ENCODE peak calls at places on chromosome 15, in seven cellular contexts. V is sigmoid colon, T is stomach, F is Panc1, U is upper lobe of left lung, Y is suprapubic skin, W is SK-N-SH. P is an unnamed sample. For H3K4me1, the result is how much of the 10 kb centered on the place peaks cover.

GRCh38 chr15:91224750-91225380 is 124.8 kb downstream of the SV2B start:
- DNase-seq in V (no peak), T (no peak), F (peak), U (no peak), Y (no peak), W (peak), P (no peak)

GRCh38 chr15:31328999-31329639 is 2.5 kb downstream of the KLF13 start:
- DNase-seq in V (peak), T (no peak), F (no peak), U (peak), Y (no peak), W (peak), P (peak)

GRCh38 chr15:63256433-63256884 is 20.9 kb upstream of the APH1B start:
- DNase-seq in V (no peak), T (no peak), F (no peak), U (no peak), Y (no peak), W (no peak), P (no peak)

GRCh38 chr15:97177135-97177704 is 783.3 kb upstream of the ARRDC4 start:
- DNase-seq in V (no peak), T (no peak), F (no peak), U (no peak), Y (no peak), W (no peak), P (no peak)

GRCh38 chr15:39127925-39128617 is 452.8 kb upstream of the THBS1 start:
- DNase-seq in V (no peak), T (no peak), F (peak), U (peak), Y (no peak), W (no peak), P (peak)

GRCh38 chr15:38149315-38149714 is 103.3 kb upstream of the SPRED1 start:
- DNase-seq in V (no peak), T (no peak), F (no peak), U (no peak), Y (no peak), W (no peak), P (no peak)

GRCh38 chr15:83205725-83206324 is 1.8 kb downstream of the HDGFL3 start:
- DNase-seq in V (no peak), T (no peak), F (no peak), U (no peak), Y (no peak), W (peak), P (no peak)

GRCh38 chr15:35746121-35746520 is 200.2 kb upstream of the DPH6 start:
- DNase-seq in V (no peak), T (no peak), F (no peak), U (no peak), Y (no peak), W (no peak), P (no peak)

GRCh38 chr15:70783610-70784021 is 20.3 kb upstream of the UACA start:
- DNase-seq in V (no peak), T (peak), F (no peak), U (no peak), Y (no peak), W (no peak), P (peak)

GRCh38 chr15:48965972-48966371 is 2.3 kb upstream of the SHC4 start:
- DNase-seq in V (no peak), T (no peak), F (no peak), U (no peak), Y (no peak), W (no peak), P (no peak)

GRCh38 chr15:81939604-81940440 is 106.0 kb downstream of the MEX3B start:
- DNase-seq in V (no peak), T (no peak), F (peak), U (no peak), Y (no peak), W (peak), P (no peak)

GRCh38 chr15:92914768-92915221 is 14.7 kb downstream of the CHD2 start:
- DNase-seq in V (no peak), T (no peak), F (no peak), U (no peak), Y (no peak), W (no peak), P (no peak)

GRCh38 chr15:74525946-74526345 is 15.1 kb upstream of the ARID3B start:
- DNase-seq in V (no peak), T (no peak), F (peak), U (no peak), Y (no peak), W (no peak), P (no peak)

GRCh38 chr15:73389971-73390544 is 21.3 kb upstream of the HCN4 start:
- DNase-seq in V (no peak), T (no peak), F (no peak), U (no peak), Y (peak), W (no peak), P (no peak)

GRCh38 chr15:48560321-48561051 is 85.0 kb downstream of the FBN1 start:
- DNase-seq in V (no peak), T (no peak), F (no peak), U (no peak), Y (no peak), W (no peak), P (no peak)

GRCh38 chr15:28919201-28919627 is 33.4 kb downstream of the APBA2 start:
- DNase-seq in V (peak), T (no peak), F (no peak), U (no peak), Y (peak), W (no peak), P (no peak)

GRCh38 chr15:87031545-87032230 is 952.0 kb downstream of the AGBL1 start:
- DNase-seq in V (no peak), T (no peak), F (no peak), U (no peak), Y (no peak), W (no peak), P (no peak)

GRCh38 chr15:92343869-92344643 is 49.6 kb upstream of the ST8SIA2 start:
- DNase-seq in V (no peak), T (no peak), F (no peak), U (no peak), Y (no peak), W (no peak), P (no peak)

GRCh38 chr15:68618339-68619302 is 39.8 kb downstream of the CORO2B start:
- DNase-seq in V (no peak), T (no peak), F (no peak), U (no peak), Y (no peak), W (no peak), P (no peak)

GRCh38 chr15:51244366-51244977 is 93.9 kb downstream of the CYP19A1 start:
- DNase-seq in V (no peak), T (no peak), F (no peak), U (no peak), Y (no peak), W (no peak), P (no peak)

GRCh38 chr15:77496710-77497107 is 76.0 kb downstream of the HMG20A start:
- DNase-seq in V (peak), T (peak), F (peak), U (peak), Y (peak), W (peak), P (peak)

GRCh38 chr15:31091531-31091930 is 10.0 kb downstream of the TRPM1 start:
- DNase-seq in V (no peak), T (no peak), F (no peak), U (no peak), Y (no peak), W (no peak), P (no peak)

GRCh38 chr15:72306211-72306785 is 13.7 kb downstream of the CELF6 start:
- DNase-seq in V (peak), T (no peak), F (no peak), U (no peak), Y (peak), W (peak), P (no peak)

GRCh38 chr15:70587896-70588567 is 175.3 kb downstream of the UACA start:
- DNase-seq in V (no peak), T (no peak), F (no peak), U (no peak), Y (peak), W (no peak), P (no peak)

GRCh38 chr15:53074221-53074620 is 284.1 kb upstream of the ONECUT1 start:
- DNase-seq in V (no peak), T (no peak), F (no peak), U (no peak), Y (no peak), W (no peak), P (no peak)

GRCh38 chr15:39058371-39059131 is 493.9 kb upstream of the RASGRP1 start:
- DNase-seq in V (no peak), T (no peak), F (no peak), U (no peak), Y (no peak), W (no peak), P (no peak)

GRCh38 chr15:91521996-91522395 is 331.5 kb upstream of the SLCO3A1 start:
- DNase-seq in V (no peak), T (no peak), F (no peak), U (no peak), Y (no peak), W (no peak), P (no peak)

GRCh38 chr15:89656116-89656815 is 999 bp upstream of the KIF7 start:
- DNase-seq in V (peak), T (no peak), F (no peak), U (no peak), Y (no peak), W (no peak), P (no peak)

GRCh38 chr15:101723161-101723873 is 956 bp downstream of the TARS3 start:
- DNase-seq in V (no peak), T (no peak), F (no peak), U (no peak), Y (no peak), W (peak), P (peak)

GRCh38 chr15:78404125-78404524 is 33.9 kb upstream of the IREB2 start:
- DNase-seq in V (no peak), T (no peak), F (no peak), U (no peak), Y (no peak), W (no peak), P (no peak)

GRCh38 chr15:73599934-73600333 is 33.3 kb downstream of the NPTN start:
- DNase-seq in V (no peak), T (no peak), F (peak), U (no peak), Y (no peak), W (no peak), P (no peak)

GRCh38 chr15:63628123-63628822 is 31.1 kb downstream of the FBXL22 start:
- DNase-seq in V (no peak), T (no peak), F (no peak), U (no peak), Y (no peak), W (no peak), P (no peak)

GRCh38 chr15:70246623-70247200 is 149.0 kb upstream of the TLE3 start:
- DNase-seq in V (peak), T (no peak), F (no peak), U (no peak), Y (no peak), W (no peak), P (peak)

GRCh38 chr15:51119120-51119519 is 24.4 kb upstream of the TNFAIP8L3 start:
- DNase-seq in V (no peak), T (no peak), F (no peak), U (no peak), Y (no peak), W (no peak), P (no peak)

GRCh38 chr15:89098281-89098680 is 10.0 kb downstream of the ABHD2 start:
- DNase-seq in V (peak), T (no peak), F (no peak), U (peak), Y (no peak), W (no peak), P (no peak)

GRCh38 chr15:26983822-26984221 is 12.8 kb downstream of the GABRG3 start:
- DNase-seq in V (no peak), T (no peak), F (no peak), U (no peak), Y (no peak), W (no peak), P (no peak)
- TF ChIP-seq CTCF in V (no peak), T (no peak), F (peak), U (no peak), Y (no peak), W (peak), P (no peak)

DNA sequence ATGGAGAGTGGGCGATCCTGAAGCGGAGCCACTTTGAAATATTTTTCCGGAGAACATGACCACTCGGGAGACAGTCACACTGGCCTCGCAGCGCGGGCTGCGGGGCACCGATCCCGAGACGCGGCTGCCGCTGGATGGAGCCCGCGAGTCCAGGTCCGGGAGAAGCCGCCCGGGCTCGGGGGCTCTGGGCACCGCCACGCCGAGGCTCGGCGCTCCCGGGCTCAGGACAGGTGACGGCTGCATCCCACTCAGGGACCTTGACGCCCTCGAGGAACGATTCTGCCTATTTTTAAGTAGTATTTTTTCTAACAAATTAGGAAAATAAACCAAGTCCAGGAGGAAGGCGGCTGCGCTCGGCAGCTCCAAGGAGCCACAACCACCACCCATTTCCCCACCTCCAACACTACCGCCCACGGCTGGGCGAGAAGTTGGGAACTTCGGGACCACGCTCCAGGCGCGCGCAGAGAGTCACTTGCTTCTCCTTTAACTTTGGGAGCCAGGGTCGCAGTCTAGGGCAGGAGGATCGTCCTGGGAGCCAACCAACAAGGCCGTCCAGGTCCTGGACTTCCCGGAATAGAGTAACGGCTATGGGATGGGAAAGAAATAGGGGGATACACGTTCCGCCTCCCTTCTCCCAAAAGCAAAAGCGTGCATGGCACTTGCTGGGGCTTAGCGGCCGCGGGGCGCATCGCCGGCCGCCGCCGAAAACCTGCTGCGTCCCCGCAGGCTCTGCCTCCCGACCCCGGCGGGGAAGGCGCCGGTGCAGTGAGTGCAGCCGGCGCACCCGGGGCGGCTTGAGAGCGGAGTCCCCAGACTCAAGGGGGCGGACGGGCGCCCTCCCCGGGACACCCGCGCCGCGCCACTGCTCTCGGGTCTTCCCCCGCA is 897 bp downstream of the MEGF11 start:
- DNase-seq in V (peak), T (peak), F (no peak), U (peak), Y (no peak), W (peak), P (peak)
- TF ChIP-seq POLR2AphosphoS5 in V (no peak), T (no peak), F (no peak), U (no peak), Y (no peak), W (no peak), P (no peak)

GRCh38 chr15:66188464-66188863 is 65.1 kb downstream of the MEGF11 start:
- DNase-seq in V (no peak), T (no peak), F (no peak), U (no peak), Y (no peak), W (no peak), P (no peak)
- H3K4me1 ChIP-seq in V (under half), T (under half), F (under half), U (under half), Y (under half), W (under half), P (under half)

GRCh38 chr15:65304393-65305143 is at the start of gene RNU5B-1:
- DNase-seq in V (peak), T (peak), F (peak), U (peak), Y (peak), W (peak), P (peak)
- TF ChIP-seq CTCF in V (no peak), T (peak), F (no peak), U (peak), Y (peak), W (peak), P (peak)

DNA sequence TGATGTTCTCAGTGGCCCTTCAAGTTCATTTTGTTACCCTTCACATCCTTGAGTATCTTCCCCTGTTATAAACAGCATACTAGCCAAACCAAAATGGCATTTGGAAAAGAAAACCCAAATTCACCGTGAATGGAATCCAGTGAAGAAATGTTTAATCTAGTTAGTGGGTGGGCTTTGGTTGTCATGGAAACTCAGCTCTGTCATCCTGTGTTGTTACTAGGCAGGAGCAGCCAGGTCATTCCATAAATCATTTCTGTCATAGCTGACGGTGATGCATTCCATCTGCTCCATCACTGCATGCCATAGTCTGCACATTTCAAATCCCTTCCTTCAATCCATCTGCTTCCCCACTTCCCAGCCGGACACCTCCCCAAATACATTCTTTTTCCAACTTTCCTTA is 140.4 kb upstream of the CGNL1 start:
- DNase-seq in V (no peak), T (no peak), F (no peak), U (no peak), Y (no peak), W (peak), P (no peak)
- TF ChIP-seq POLR2AphosphoS5 in V (no peak), T (no peak), F (no peak), U (peak), Y (no peak), W (no peak), P (peak)

GRCh38 chr15:67172172-67172571 is 82.3 kb downstream of the AAGAB start:
- DNase-seq in V (peak), T (no peak), F (no peak), U (no peak), Y (no peak), W (no peak), P (no peak)
- H3K4me1 ChIP-seq in V (under half), T (half or more), F (half or more), U (under half), Y (under half), W (under half), P (under half)

GRCh38 chr15:94877833-94878232 is 646.5 kb downstream of the MCTP2 start:
- DNase-seq in V (no peak), T (no peak), F (no peak), U (no peak), Y (no peak), W (no peak), P (no peak)

DNA sequence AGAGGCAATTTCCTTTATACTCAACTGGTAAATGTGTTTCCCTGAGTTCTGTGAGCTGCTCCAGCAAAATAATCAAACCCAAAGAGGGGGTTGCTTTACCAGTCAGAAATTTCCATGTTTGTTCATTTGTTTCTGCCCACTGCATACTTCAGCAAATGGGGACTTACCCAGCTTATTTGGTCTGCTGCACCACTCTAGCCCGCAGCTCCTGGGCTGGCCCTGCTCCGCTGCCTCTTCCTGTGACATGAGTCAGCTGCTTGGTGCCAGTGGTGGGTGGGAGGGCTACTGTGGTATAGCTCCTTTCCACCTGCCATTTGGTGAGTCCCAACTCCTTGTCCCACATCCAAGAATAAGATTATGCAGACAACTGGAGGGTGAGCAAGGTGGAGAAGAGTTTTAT is 644.2 kb downstream of the MCTP2 start:
- DNase-seq in V (no peak), T (no peak), F (no peak), U (no peak), Y (no peak), W (no peak), P (no peak)
- TF ChIP-seq CTCF in V (no peak), T (no peak), F (no peak), U (no peak), Y (no peak), W (no peak), P (no peak)

GRCh38 chr15:80929689-80930088 is 59.9 kb downstream of the MESD start:
- DNase-seq in V (no peak), T (no peak), F (no peak), U (no peak), Y (no peak), W (no peak), P (no peak)

GRCh38 chr15:80929225-80929624 is 60.4 kb downstream of the MESD start:
- DNase-seq in V (no peak), T (no peak), F (no peak), U (no peak), Y (no peak), W (no peak), P (no peak)

GRCh38 chr15:80932989-80933388 is 56.6 kb downstream of the MESD start:
- DNase-seq in V (peak), T (no peak), F (no peak), U (no peak), Y (no peak), W (no peak), P (peak)

GRCh38 chr15:80931191-80931590 is 58.4 kb downstream of the MESD start:
- DNase-seq in V (no peak), T (no peak), F (no peak), U (no peak), Y (no peak), W (no peak), P (no peak)

GRCh38 chr15:80931721-80932609 is 57.7 kb downstream of the MESD start:
- DNase-seq in V (peak), T (no peak), F (no peak), U (no peak), Y (no peak), W (no peak), P (no peak)
- TF ChIP-seq POLR2AphosphoS5 in V (peak), T (peak), F (no peak), U (no peak), Y (no peak), W (no peak), P (peak)

GRCh38 chr15:95761742-95762141 is 568.8 kb upstream of the NR2F2 start:
- DNase-seq in V (no peak), T (no peak), F (no peak), U (no peak), Y (no peak), W (no peak), P (no peak)
- H3K4me1 ChIP-seq in V (under half), T (under half), F (under half), U (under half), Y (under half), W (under half), P (under half)